ENCODE peak calls at places on chromosome 18, in six cellular contexts. One of them, this sample, is unnamed.

GRCh38 chr18:46211816-46212215 is 107.6 kb downstream of the HAUS1 start:
- DNase-seq in fibroblast of the conjunctiva: no peak
- DNase-seq in sciatic nerve: no peak
- DNase-seq in HTR-8/SVneo: no peak
- DNase-seq in activated T-cell treated with anti-CD3 and anti-CD28 coated beads, Interleukin-2, amount 50 U/mL, for 24 hours: no peak
- DNase-seq in GM23338: no peak
- DNase-seq in this sample: no peak

GRCh38 chr18:11020454-11020853 is 128.9 kb downstream of the PIEZO2 start:
- DNase-seq in fibroblast of the conjunctiva: no peak
- DNase-seq in sciatic nerve: no peak
- DNase-seq in HTR-8/SVneo: no peak
- DNase-seq in activated T-cell treated with anti-CD3 and anti-CD28 coated beads, Interleukin-2, amount 50 U/mL, for 24 hours: no peak
- DNase-seq in GM23338: no peak
- DNase-seq in this sample: no peak

GRCh38 chr18:69752737-69753380 is 194.8 kb downstream of the CD226 start:
- DNase-seq in fibroblast of the conjunctiva: no peak
- DNase-seq in sciatic nerve: no peak
- DNase-seq in HTR-8/SVneo: no peak
- DNase-seq in activated T-cell treated with anti-CD3 and anti-CD28 coated beads, Interleukin-2, amount 50 U/mL, for 24 hours: no peak
- DNase-seq in GM23338: no peak
- DNase-seq in this sample: no peak

GRCh38 chr18:67589325-67589724 is 72.8 kb upstream of the DSEL start:
- DNase-seq in fibroblast of the conjunctiva: no peak
- DNase-seq in sciatic nerve: no peak
- DNase-seq in HTR-8/SVneo: no peak
- DNase-seq in activated T-cell treated with anti-CD3 and anti-CD28 coated beads, Interleukin-2, amount 50 U/mL, for 24 hours: no peak
- DNase-seq in GM23338: no peak
- DNase-seq in this sample: no peak

GRCh38 chr18:12307871-12308385 is at the start of gene TUBB6:
- DNase-seq in fibroblast of the conjunctiva: peak
- DNase-seq in sciatic nerve: peak
- DNase-seq in HTR-8/SVneo: no peak
- DNase-seq in activated T-cell treated with anti-CD3 and anti-CD28 coated beads, Interleukin-2, amount 50 U/mL, for 24 hours: peak
- DNase-seq in GM23338: peak
- DNase-seq in this sample: peak

GRCh38 chr18:63138469-63139340 is 180.9 kb downstream of the BCL2 start:
- DNase-seq in fibroblast of the conjunctiva: no peak
- DNase-seq in sciatic nerve: no peak
- DNase-seq in HTR-8/SVneo: no peak
- DNase-seq in activated T-cell treated with anti-CD3 and anti-CD28 coated beads, Interleukin-2, amount 50 U/mL, for 24 hours: no peak
- DNase-seq in GM23338: peak
- DNase-seq in this sample: no peak

GRCh38 chr18:49814147-49814499 is 790 bp upstream of the ACAA2 start:
- DNase-seq in fibroblast of the conjunctiva: peak
- DNase-seq in sciatic nerve: no peak
- DNase-seq in HTR-8/SVneo: peak
- DNase-seq in activated T-cell treated with anti-CD3 and anti-CD28 coated beads, Interleukin-2, amount 50 U/mL, for 24 hours: no peak
- DNase-seq in GM23338: peak
- DNase-seq in this sample: peak

GRCh38 chr18:715626-716025 is 3.2 kb upstream of the ENOSF1 start:
- DNase-seq in fibroblast of the conjunctiva: no peak
- DNase-seq in sciatic nerve: no peak
- DNase-seq in HTR-8/SVneo: no peak
- DNase-seq in activated T-cell treated with anti-CD3 and anti-CD28 coated beads, Interleukin-2, amount 50 U/mL, for 24 hours: no peak
- DNase-seq in GM23338: no peak
- DNase-seq in this sample: no peak

GRCh38 chr18:21117385-21118135 is 5.9 kb upstream of the ROCK1 start:
- DNase-seq in fibroblast of the conjunctiva: peak
- DNase-seq in sciatic nerve: no peak
- DNase-seq in HTR-8/SVneo: no peak
- DNase-seq in activated T-cell treated with anti-CD3 and anti-CD28 coated beads, Interleukin-2, amount 50 U/mL, for 24 hours: no peak
- DNase-seq in GM23338: peak
- DNase-seq in this sample: peak

GRCh38 chr18:41126541-41127235 is 828.3 kb upstream of the PIK3C3 start:
- DNase-seq in fibroblast of the conjunctiva: no peak
- DNase-seq in sciatic nerve: no peak
- DNase-seq in HTR-8/SVneo: no peak
- DNase-seq in activated T-cell treated with anti-CD3 and anti-CD28 coated beads, Interleukin-2, amount 50 U/mL, for 24 hours: no peak
- DNase-seq in GM23338: no peak
- DNase-seq in this sample: no peak

GRCh38 chr18:13229021-13229671 is 10.6 kb downstream of the LDLRAD4 start:
- DNase-seq in fibroblast of the conjunctiva: no peak
- DNase-seq in sciatic nerve: no peak
- DNase-seq in HTR-8/SVneo: no peak
- DNase-seq in activated T-cell treated with anti-CD3 and anti-CD28 coated beads, Interleukin-2, amount 50 U/mL, for 24 hours: no peak
- DNase-seq in GM23338: no peak
- DNase-seq in this sample: no peak

GRCh38 chr18:22778996-22779395 is 154.1 kb upstream of the RBBP8 start:
- DNase-seq in fibroblast of the conjunctiva: no peak
- DNase-seq in sciatic nerve: no peak
- DNase-seq in HTR-8/SVneo: no peak
- DNase-seq in activated T-cell treated with anti-CD3 and anti-CD28 coated beads, Interleukin-2, amount 50 U/mL, for 24 hours: no peak
- DNase-seq in GM23338: no peak
- DNase-seq in this sample: no peak

GRCh38 chr18:22977847-22978701 is 44.9 kb downstream of the RBBP8 start:
- DNase-seq in fibroblast of the conjunctiva: peak
- DNase-seq in sciatic nerve: no peak
- DNase-seq in HTR-8/SVneo: peak
- DNase-seq in activated T-cell treated with anti-CD3 and anti-CD28 coated beads, Interleukin-2, amount 50 U/mL, for 24 hours: no peak
- DNase-seq in GM23338: no peak
- DNase-seq in this sample: no peak

GRCh38 chr18:46469186-46469915 is 187.7 kb downstream of the LOXHD1 start:
- DNase-seq in fibroblast of the conjunctiva: no peak
- DNase-seq in sciatic nerve: no peak
- DNase-seq in HTR-8/SVneo: no peak
- DNase-seq in activated T-cell treated with anti-CD3 and anti-CD28 coated beads, Interleukin-2, amount 50 U/mL, for 24 hours: no peak
- DNase-seq in GM23338: no peak
- DNase-seq in this sample: no peak

GRCh38 chr18:30819619-30820018 is 222.9 kb downstream of the DSC3 start:
- DNase-seq in fibroblast of the conjunctiva: no peak
- DNase-seq in sciatic nerve: no peak
- DNase-seq in HTR-8/SVneo: no peak
- DNase-seq in activated T-cell treated with anti-CD3 and anti-CD28 coated beads, Interleukin-2, amount 50 U/mL, for 24 hours: no peak
- DNase-seq in GM23338: no peak
- DNase-seq in this sample: no peak